ENCODE peak calls at places on chromosomes 5 and 9, in six cellular contexts. Y is stimulated activated CD4-positive, alpha-beta T cell treated with anti-CD3 and anti-CD28 coated beads, Interleukin-1b, Interleukin-23, amount 100 ng/mL, for 1 hour; X is HTR-8/SVneo; F is HEK293T; C is AG09319; P is NCI-H345. K is an unnamed sample.

GRCh38 chr5:40569549-40570270 is 110.0 kb upstream of the PTGER4 start:
- DNase-seq in P (no peak), F (no peak), X (no peak), C (no peak), Y (no peak), K (no peak)

GRCh38 chr5:31066655-31067328 is 126.7 kb upstream of the CDH6 start:
- DNase-seq in C (peak; percentile 60), Y (no peak), X (peak; percentile 24), P (no peak), F (no peak), K (no peak)

GRCh38 chr9:95085861-95086563 is 231.5 kb downstream of the FANCC start:
- DNase-seq in C (no peak), F (no peak), P (no peak), X (no peak), Y (no peak), K (no peak)

GRCh38 chr5:102152906-102153787 is 142.9 kb downstream of the SLCO4C1 start:
- DNase-seq in P (peak; percentile 27), Y (no peak), C (no peak), X (peak; percentile 19), F (peak; percentile 51), K (no peak)

GRCh38 chr9:125429476-125430160 is 168.0 kb downstream of the GAPVD1 start:
- DNase-seq in Y (no peak), C (no peak), P (no peak), X (no peak), F (no peak), K (no peak)

GRCh38 chr9:131754846-131755245 is 15.0 kb upstream of the RAPGEF1 start:
- DNase-seq in Y (no peak), X (no peak), P (no peak), C (no peak), F (no peak), K (no peak)

GRCh38 chr5:17808566-17808965 is 174.3 kb downstream of the TAF11L14 start:
- DNase-seq in C (no peak), F (no peak), X (no peak), P (peak; percentile 29), Y (no peak), K (no peak)

GRCh38 chr5:2282034-2282690 is 399.4 kb upstream of the IRX4 start:
- DNase-seq in P (peak; percentile 1), F (no peak), X (no peak), C (no peak), Y (no peak), K (no peak)

GRCh38 chr9:99819484-99820329 is 2.0 kb upstream of the NR4A3 start:
- DNase-seq in Y (peak; percentile 72), P (peak; percentile 97), F (peak; percentile 83), C (peak; percentile 89), X (peak; percentile 76), K (peak; percentile 79)

GRCh38 chr9:132390966-132391365 is 15.7 kb downstream of the TTF1 start:
- DNase-seq in C (no peak), Y (no peak), P (no peak), X (no peak), F (no peak), K (no peak)

GRCh38 chr5:55350754-55351153 is 43.0 kb downstream of the MTREX start:
- DNase-seq in Y (no peak), C (no peak), P (no peak), X (no peak), F (no peak), K (no peak)

GRCh38 chr9:126974604-126975003 is 60.0 kb downstream of the RALGPS1 start:
- DNase-seq in X (no peak), P (no peak), F (no peak), C (no peak), Y (no peak), K (no peak)

GRCh38 chr9:32584784-32585183 is 11.8 kb upstream of the NDUFB6 start:
- DNase-seq in X (no peak), Y (no peak), P (no peak), C (no peak), F (no peak), K (no peak)

GRCh38 chr5:25823330-25823873 is 1178.6 kb upstream of the CDH10 start:
- DNase-seq in F (no peak), X (no peak), Y (no peak), C (no peak), P (no peak), K (no peak)

GRCh38 chr5:170832241-170832640 is 29.6 kb upstream of the RANBP17 start:
- DNase-seq in F (no peak), Y (no peak), P (no peak), C (no peak), X (no peak), K (no peak)